ENCODE peak calls at places on chromosomes 11 and 22, in five cellular contexts. One of them, this sample, is unnamed.
A peak's percentile ranks its signal among the peaks of the same experiment; 100 is the strongest.

GRCh38 chr11:3983101-3983500 is 111.5 kb upstream of the RRM1 start:
- DNase-seq in SK-N-SH: no peak
- DNase-seq in HepG2: no peak
- DNase-seq in GM12878: no peak
- DNase-seq in K562: no peak
- DNase-seq in this sample: no peak

GRCh38 chr22:40009953-40010751 is 15.4 kb downstream of the FAM83F start:
- DNase-seq in K562: no peak
- DNase-seq in HepG2: no peak
- DNase-seq in GM12878: no peak
- DNase-seq in SK-N-SH: no peak
- DNase-seq in this sample: no peak

GRCh38 chr11:9071694-9072093 is 19.7 kb downstream of the SCUBE2 start:
- DNase-seq in GM12878: no peak
- DNase-seq in K562: no peak
- DNase-seq in HepG2: no peak
- DNase-seq in SK-N-SH: no peak
- DNase-seq in this sample: no peak

GRCh38 chr11:7899418-7899817 is 31.6 kb downstream of the OR10A6 start:
- DNase-seq in K562: no peak
- DNase-seq in HepG2: no peak
- DNase-seq in SK-N-SH: no peak
- DNase-seq in GM12878: no peak
- DNase-seq in this sample: no peak

GRCh38 chr11:17352925-17353227 is 1.3 kb downstream of the NCR3LG1 start:
- DNase-seq in GM12878: no peak
- DNase-seq in HepG2: peak; percentile 35
- DNase-seq in K562: peak; percentile 78
- DNase-seq in SK-N-SH: peak; percentile 52
- DNase-seq in this sample: peak; percentile 57

GRCh38 chr11:78365381-78365792 is 52.2 kb downstream of the GAB2 start:
- DNase-seq in K562: no peak
- DNase-seq in SK-N-SH: no peak
- DNase-seq in HepG2: peak; percentile 13
- DNase-seq in GM12878: no peak
- DNase-seq in this sample: no peak

GRCh38 chr22:38834215-38834953 is 9.4 kb downstream of the NPTXR start:
- DNase-seq in SK-N-SH: no peak
- DNase-seq in GM12878: no peak
- DNase-seq in K562: no peak
- DNase-seq in HepG2: no peak
- DNase-seq in this sample: no peak

GRCh38 chr11:95853862-95854261 is 63.6 kb downstream of the CEP57 start:
- DNase-seq in HepG2: no peak
- DNase-seq in K562: no peak
- DNase-seq in GM12878: no peak
- DNase-seq in SK-N-SH: no peak
- DNase-seq in this sample: no peak

GRCh38 chr11:93467054-93467453 is 76.1 kb downstream of the SMCO4 start:
- DNase-seq in SK-N-SH: no peak
- DNase-seq in GM12878: no peak
- DNase-seq in K562: no peak
- DNase-seq in HepG2: no peak
- DNase-seq in this sample: no peak

GRCh38 chr11:91822805-91823204 is 401.8 kb upstream of the FAT3 start:
- DNase-seq in HepG2: no peak
- DNase-seq in K562: peak; percentile 44
- DNase-seq in SK-N-SH: no peak
- DNase-seq in GM12878: no peak
- DNase-seq in this sample: no peak

GRCh38 chr22:32353840-32354239 is 3.8 kb upstream of the RFPL3 start:
- DNase-seq in K562: no peak
- DNase-seq in GM12878: no peak
- DNase-seq in SK-N-SH: no peak
- DNase-seq in HepG2: no peak
- DNase-seq in this sample: no peak

GRCh38 chr11:32090774-32091370 is at the start of gene RCN1:
- DNase-seq in K562: peak; percentile 17
- DNase-seq in SK-N-SH: peak; percentile 93
- DNase-seq in HepG2: peak; percentile 13
- DNase-seq in GM12878: no peak
- DNase-seq in this sample: no peak

GRCh38 chr11:61080526-61080925 is 21.8 kb upstream of the CD5 start:
- DNase-seq in SK-N-SH: no peak
- DNase-seq in GM12878: no peak
- DNase-seq in HepG2: no peak
- DNase-seq in K562: no peak
- DNase-seq in this sample: no peak

GRCh38 chr11:119147604-119148333 is 1.1 kb upstream of the ABCG4 start:
- DNase-seq in GM12878: no peak
- DNase-seq in HepG2: no peak
- DNase-seq in SK-N-SH: no peak
- DNase-seq in K562: no peak
- DNase-seq in this sample: no peak

GRCh38 chr11:44417756-44418437 is 108.0 kb upstream of the ALX4 start:
- DNase-seq in SK-N-SH: no peak
- DNase-seq in GM12878: no peak
- DNase-seq in K562: no peak
- DNase-seq in HepG2: peak; percentile 14
- DNase-seq in this sample: no peak

GRCh38 chr22:37904572-37905533 is 1.2 kb upstream of the MICALL1 start:
- DNase-seq in K562: peak; percentile 77
- DNase-seq in SK-N-SH: peak; percentile 58
- DNase-seq in HepG2: peak; percentile 58
- DNase-seq in GM12878: no peak
- DNase-seq in this sample: peak; percentile 44

GRCh38 chr11:112004389-112004788 is 20.8 kb upstream of the DLAT start:
- DNase-seq in SK-N-SH: peak; percentile 28
- DNase-seq in K562: peak; percentile 34
- DNase-seq in GM12878: no peak
- DNase-seq in HepG2: peak; percentile 15
- DNase-seq in this sample: no peak

GRCh38 chr11:10556590-10556989 is 11.9 kb downstream of the LYVE1 start:
- DNase-seq in GM12878: no peak
- DNase-seq in HepG2: no peak
- DNase-seq in K562: no peak
- DNase-seq in SK-N-SH: no peak
- DNase-seq in this sample: no peak

GRCh38 chr22:36433318-36434231 is 45.8 kb upstream of the MYH9 start:
- DNase-seq in SK-N-SH: peak; percentile 62
- DNase-seq in HepG2: peak; percentile 66
- DNase-seq in GM12878: no peak
- DNase-seq in K562: no peak
- DNase-seq in this sample: no peak

GRCh38 chr11:121451178-121451981 is 734 bp upstream of the SORL1 start:
- DNase-seq in K562: no peak
- DNase-seq in HepG2: peak; percentile 43
- DNase-seq in SK-N-SH: no peak
- DNase-seq in GM12878: no peak
- DNase-seq in this sample: no peak

GRCh38 chr11:81246937-81247336 is 1486.7 kb downstream of the FAM181B start:
- DNase-seq in HepG2: peak; percentile 5
- DNase-seq in K562: no peak
- DNase-seq in SK-N-SH: no peak
- DNase-seq in GM12878: no peak
- DNase-seq in this sample: no peak

GRCh38 chr11:125954945-125955640 is 9.2 kb downstream of the VSIG10L2 start:
- DNase-seq in HepG2: no peak
- DNase-seq in K562: no peak
- DNase-seq in SK-N-SH: no peak
- DNase-seq in GM12878: no peak
- DNase-seq in this sample: no peak

GRCh38 chr11:16226245-16226644 is 130.1 kb downstream of the SOX6 start:
- DNase-seq in SK-N-SH: peak; percentile 3
- DNase-seq in HepG2: peak; percentile 56
- DNase-seq in GM12878: no peak
- DNase-seq in K562: peak; percentile 55
- DNase-seq in this sample: no peak

GRCh38 chr11:33735426-33736147 is 636 bp downstream of the CD59 start:
- DNase-seq in HepG2: peak; percentile 34
- DNase-seq in SK-N-SH: peak; percentile 66
- DNase-seq in K562: peak; percentile 52
- DNase-seq in GM12878: peak; percentile 37
- DNase-seq in this sample: peak; percentile 22

GRCh38 chr11:6203327-6203726 is 2.0 kb upstream of the C11orf42 start:
- DNase-seq in K562: no peak
- DNase-seq in GM12878: peak; percentile 58
- DNase-seq in SK-N-SH: no peak
- DNase-seq in HepG2: no peak
- DNase-seq in this sample: no peak

GRCh38 chr11:109267293-109268095 is 154.5 kb upstream of the C11orf87 start:
- DNase-seq in K562: no peak
- DNase-seq in GM12878: no peak
- DNase-seq in HepG2: no peak
- DNase-seq in SK-N-SH: no peak
- DNase-seq in this sample: peak; percentile 37

GRCh38 chr11:129743029-129743846 is 72.4 kb upstream of the TMEM45B start:
- DNase-seq in K562: no peak
- DNase-seq in SK-N-SH: peak; percentile 27
- DNase-seq in HepG2: no peak
- DNase-seq in GM12878: no peak
- DNase-seq in this sample: no peak

GRCh38 chr22:24968066-24968561 is 15.6 kb downstream of the KIAA1671 start:
- DNase-seq in HepG2: no peak
- DNase-seq in SK-N-SH: no peak
- DNase-seq in K562: no peak
- DNase-seq in GM12878: no peak
- DNase-seq in this sample: no peak

GRCh38 chr11:86481399-86481798 is 106.7 kb downstream of the CCDC81 start:
- DNase-seq in K562: no peak
- DNase-seq in SK-N-SH: no peak
- DNase-seq in HepG2: no peak
- DNase-seq in GM12878: no peak
- DNase-seq in this sample: no peak

GRCh38 chr11:27313157-27313821 is 49.7 kb downstream of the CCDC34 start:
- DNase-seq in K562: no peak
- DNase-seq in SK-N-SH: peak; percentile 54
- DNase-seq in GM12878: no peak
- DNase-seq in HepG2: no peak
- DNase-seq in this sample: no peak

GRCh38 chr11:106468091-106468490 is 390.6 kb downstream of the AASDHPPT start:
- DNase-seq in SK-N-SH: no peak
- DNase-seq in HepG2: peak; percentile 20
- DNase-seq in GM12878: no peak
- DNase-seq in K562: no peak
- DNase-seq in this sample: no peak

GRCh38 chr11:67372232-67372992 is 986 bp downstream of the CLCF1 start:
- DNase-seq in K562: peak; percentile 67
- DNase-seq in HepG2: no peak
- DNase-seq in SK-N-SH: peak; percentile 81
- DNase-seq in GM12878: no peak
- DNase-seq in this sample: peak; percentile 22
- TF ChIP-seq GABPA in K562: no peak
- TF ChIP-seq GABPA in HepG2: no peak
- TF ChIP-seq GABPA in SK-N-SH: no peak
- TF ChIP-seq GABPA in GM12878: no peak
- TF ChIP-seq GABPA in this sample: no peak

GRCh38 chr22:20185750-20186149 is 34.9 kb upstream of the CCDC188 start:
- DNase-seq in GM12878: no peak
- DNase-seq in HepG2: no peak
- DNase-seq in K562: no peak
- DNase-seq in SK-N-SH: no peak
- DNase-seq in this sample: no peak

GRCh38 chr22:20187777-20188566 is 37.1 kb upstream of the CCDC188 start:
- DNase-seq in GM12878: no peak
- DNase-seq in SK-N-SH: no peak
- DNase-seq in K562: no peak
- DNase-seq in HepG2: no peak
- DNase-seq in this sample: no peak

GRCh38 chr22:20186871-20187546 is 36.2 kb upstream of the CCDC188 start:
- DNase-seq in HepG2: no peak
- DNase-seq in GM12878: no peak
- DNase-seq in SK-N-SH: no peak
- DNase-seq in K562: no peak
- DNase-seq in this sample: no peak

GRCh38 chr22:20184501-20185145 is 33.8 kb upstream of the CCDC188 start:
- DNase-seq in SK-N-SH: no peak
- DNase-seq in K562: no peak
- DNase-seq in HepG2: no peak
- DNase-seq in GM12878: no peak
- DNase-seq in this sample: no peak

GRCh38 chr22:20186183-20186870 is 35.5 kb upstream of the CCDC188 start:
- DNase-seq in K562: peak; percentile 74
- DNase-seq in GM12878: no peak
- DNase-seq in SK-N-SH: peak; percentile 59
- DNase-seq in HepG2: peak; percentile 44
- DNase-seq in this sample: no peak
- TF ChIP-seq CTCF in K562: peak; percentile 76
- TF ChIP-seq CTCF in GM12878: no peak
- TF ChIP-seq CTCF in SK-N-SH: peak; percentile 19
- TF ChIP-seq CTCF in HepG2: peak; percentile 39
- TF ChIP-seq CTCF in this sample: no peak

GRCh38 chr11:63892233-63892632 is 24.7 kb downstream of the RCOR2 start:
- DNase-seq in GM12878: no peak
- DNase-seq in K562: no peak
- DNase-seq in HepG2: no peak
- DNase-seq in SK-N-SH: no peak
- DNase-seq in this sample: no peak

GRCh38 chr11:63897459-63898156 is 19.4 kb downstream of the RCOR2 start:
- DNase-seq in HepG2: no peak
- DNase-seq in GM12878: no peak
- DNase-seq in K562: no peak
- DNase-seq in SK-N-SH: no peak
- DNase-seq in this sample: no peak

GRCh38 chr11:63893355-63893754 is 23.6 kb downstream of the RCOR2 start:
- DNase-seq in K562: no peak
- DNase-seq in SK-N-SH: no peak
- DNase-seq in GM12878: no peak
- DNase-seq in HepG2: no peak
- DNase-seq in this sample: no peak

GRCh38 chr11:63901660-63902059 is 15.3 kb downstream of the RCOR2 start:
- DNase-seq in K562: no peak
- DNase-seq in SK-N-SH: peak; percentile 45
- DNase-seq in GM12878: no peak
- DNase-seq in HepG2: no peak
- DNase-seq in this sample: no peak

DNA sequence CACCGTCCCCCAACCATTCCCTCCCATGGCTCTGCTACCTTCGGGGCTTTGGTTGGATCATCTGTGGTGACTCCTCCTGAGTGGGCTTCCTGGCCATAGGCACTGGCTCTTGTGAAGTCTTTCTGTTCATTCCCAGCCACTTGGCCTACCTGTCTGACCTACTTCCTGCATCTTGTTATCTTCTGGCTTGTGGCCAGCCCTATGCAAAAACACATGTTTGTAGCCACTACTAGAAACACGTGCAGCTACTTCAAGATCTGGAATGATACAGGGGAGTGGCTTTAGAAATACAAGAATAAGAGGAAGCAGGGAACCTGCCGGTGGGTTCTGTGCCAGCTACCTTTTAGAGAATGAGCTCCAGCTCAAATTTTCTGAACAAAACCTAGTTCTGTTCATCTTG is 20.9 kb downstream of the RCOR2 start:
- DNase-seq in K562: peak; percentile 40
- DNase-seq in GM12878: no peak
- DNase-seq in HepG2: no peak
- DNase-seq in SK-N-SH: no peak
- DNase-seq in this sample: no peak
- TF ChIP-seq GABPA in K562: no peak
- TF ChIP-seq GABPA in GM12878: no peak
- TF ChIP-seq GABPA in HepG2: no peak
- TF ChIP-seq GABPA in SK-N-SH: no peak
- TF ChIP-seq GABPA in this sample: no peak

GRCh38 chr11:12963789-12964536 is 45.2 kb upstream of the RASSF10 start:
- DNase-seq in SK-N-SH: peak; percentile 88
- DNase-seq in GM12878: peak; percentile 7
- DNase-seq in K562: peak; percentile 75
- DNase-seq in HepG2: peak; percentile 60
- DNase-seq in this sample: peak; percentile 28
- TF ChIP-seq CTCF in SK-N-SH: peak; percentile 93
- TF ChIP-seq CTCF in GM12878: peak; percentile 75
- TF ChIP-seq CTCF in K562: peak; percentile 81
- TF ChIP-seq CTCF in HepG2: peak; percentile 95
- TF ChIP-seq CTCF in this sample: peak; percentile 22

This sample was measured in HL-60.